ENCODE peak calls at places on chromosomes 2 and 18, in seven cellular contexts. One of them, this sample, is unnamed.
A peak's percentile ranks its signal among the peaks of the same experiment; 100 is the strongest.

GRCh38 chr2:238846503-238847431 is 1.1 kb upstream of the TWIST2 start:
- DNase-seq in AG10803: peak; percentile 49
- DNase-seq in H9: peak; percentile 55
- DNase-seq in coronary artery: no peak
- DNase-seq in GM06990: no peak
- DNase-seq in fibroblast of the aortic adventitia: peak; percentile 53
- DNase-seq in HFF-Myc: no peak
- DNase-seq in this sample: no peak

GRCh38 chr2:98463551-98463971 is 18.9 kb downstream of the INPP4A start:
- DNase-seq in fibroblast of the aortic adventitia: no peak
- DNase-seq in H9: peak; percentile 68
- DNase-seq in HFF-Myc: no peak
- DNase-seq in coronary artery: peak; percentile 64
- DNase-seq in AG10803: no peak
- DNase-seq in GM06990: no peak
- DNase-seq in this sample: no peak

GRCh38 chr2:157830696-157831570 is 45.2 kb downstream of the ACVR1 start:
- DNase-seq in coronary artery: no peak
- DNase-seq in H9: no peak
- DNase-seq in fibroblast of the aortic adventitia: peak; percentile 95
- DNase-seq in AG10803: peak; percentile 90
- DNase-seq in GM06990: no peak
- DNase-seq in HFF-Myc: peak; percentile 59
- DNase-seq in this sample: peak; percentile 96

GRCh38 chr2:120978359-120979050 is 242.8 kb downstream of the GLI2 start:
- DNase-seq in fibroblast of the aortic adventitia: no peak
- DNase-seq in GM06990: no peak
- DNase-seq in HFF-Myc: no peak
- DNase-seq in coronary artery: no peak
- DNase-seq in H9: no peak
- DNase-seq in AG10803: no peak
- DNase-seq in this sample: no peak

GRCh38 chr18:27583021-27583420 is 397.9 kb upstream of the CHST9 start:
- DNase-seq in HFF-Myc: no peak
- DNase-seq in fibroblast of the aortic adventitia: no peak
- DNase-seq in coronary artery: no peak
- DNase-seq in AG10803: no peak
- DNase-seq in H9: no peak
- DNase-seq in GM06990: no peak
- DNase-seq in this sample: peak; percentile 51

GRCh38 chr2:38440655-38441054 is 63.6 kb upstream of the ATL2 start:
- DNase-seq in coronary artery: no peak
- DNase-seq in HFF-Myc: no peak
- DNase-seq in H9: no peak
- DNase-seq in AG10803: no peak
- DNase-seq in fibroblast of the aortic adventitia: no peak
- DNase-seq in GM06990: no peak
- DNase-seq in this sample: no peak

GRCh38 chr2:2075866-2076265 is 255.2 kb downstream of the MYT1L start:
- DNase-seq in fibroblast of the aortic adventitia: no peak
- DNase-seq in GM06990: no peak
- DNase-seq in coronary artery: no peak
- DNase-seq in HFF-Myc: no peak
- DNase-seq in H9: no peak
- DNase-seq in AG10803: no peak
- DNase-seq in this sample: no peak

GRCh38 chr2:240995041-240995960 is 3.1 kb upstream of the SNED1 start:
- DNase-seq in fibroblast of the aortic adventitia: no peak
- DNase-seq in HFF-Myc: no peak
- DNase-seq in AG10803: no peak
- DNase-seq in GM06990: no peak
- DNase-seq in coronary artery: no peak
- DNase-seq in H9: no peak
- DNase-seq in this sample: no peak

GRCh38 chr2:238505892-238506280 is 79.2 kb downstream of the ASB1 start:
- DNase-seq in AG10803: no peak
- DNase-seq in H9: no peak
- DNase-seq in fibroblast of the aortic adventitia: no peak
- DNase-seq in GM06990: no peak
- DNase-seq in coronary artery: no peak
- DNase-seq in HFF-Myc: no peak
- DNase-seq in this sample: no peak

DNA sequence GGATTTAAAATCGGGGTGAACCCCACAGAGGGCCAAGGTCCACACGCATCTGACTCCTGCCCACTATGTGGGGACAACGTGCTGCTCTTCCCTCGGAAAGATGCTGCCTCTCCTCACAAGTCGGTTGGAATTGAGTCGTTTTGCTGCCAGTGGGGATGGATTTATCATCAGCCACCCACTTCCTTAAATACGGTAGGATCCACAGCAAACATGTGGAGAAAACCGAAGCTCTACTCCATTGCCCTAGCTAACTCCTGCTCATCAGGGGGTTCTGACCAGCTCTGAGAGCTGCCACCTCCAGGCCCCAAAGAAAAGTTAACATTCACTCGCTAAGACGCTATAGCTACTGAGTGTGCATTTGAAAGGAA is 80.9 kb downstream of the CHRNA1 start:
- DNase-seq in fibroblast of the aortic adventitia: peak; percentile 61
- DNase-seq in coronary artery: no peak
- DNase-seq in AG10803: peak; percentile 67
- DNase-seq in GM06990: no peak
- DNase-seq in H9: peak; percentile 39
- DNase-seq in HFF-Myc: no peak
- DNase-seq in this sample: peak; percentile 18
- TF ChIP-seq CTCF in fibroblast of the aortic adventitia: peak; percentile 20
- TF ChIP-seq CTCF in coronary artery: no peak
- TF ChIP-seq CTCF in AG10803: peak; percentile 53
- TF ChIP-seq CTCF in GM06990: peak; percentile 21
- TF ChIP-seq CTCF in H9: peak; percentile 23
- TF ChIP-seq CTCF in HFF-Myc: no peak
- TF ChIP-seq CTCF in this sample: no peak

GRCh38 chr18:3804336-3804735 is 354.4 kb downstream of the TGIF1 start:
- DNase-seq in HFF-Myc: no peak
- DNase-seq in H9: no peak
- DNase-seq in GM06990: no peak
- DNase-seq in coronary artery: no peak
- DNase-seq in fibroblast of the aortic adventitia: no peak
- DNase-seq in AG10803: no peak
- DNase-seq in this sample: no peak
- TF ChIP-seq CTCF in HFF-Myc: no peak
- TF ChIP-seq CTCF in H9: no peak
- TF ChIP-seq CTCF in GM06990: no peak
- TF ChIP-seq CTCF in coronary artery: no peak
- TF ChIP-seq CTCF in fibroblast of the aortic adventitia: no peak
- TF ChIP-seq CTCF in AG10803: no peak
- TF ChIP-seq CTCF in this sample: no peak

GRCh38 chr2:48790407-48791170 is 35.1 kb upstream of the LHCGR start:
- DNase-seq in H9: no peak
- DNase-seq in AG10803: no peak
- DNase-seq in HFF-Myc: no peak
- DNase-seq in coronary artery: no peak
- DNase-seq in GM06990: no peak
- DNase-seq in fibroblast of the aortic adventitia: no peak
- DNase-seq in this sample: no peak

GRCh38 chr2:48793671-48794070 is 38.1 kb upstream of the LHCGR start:
- DNase-seq in fibroblast of the aortic adventitia: no peak
- DNase-seq in AG10803: no peak
- DNase-seq in HFF-Myc: no peak
- DNase-seq in coronary artery: no peak
- DNase-seq in GM06990: no peak
- DNase-seq in H9: no peak
- DNase-seq in this sample: no peak

GRCh38 chr2:48795065-48795464 is 39.5 kb upstream of the LHCGR start:
- DNase-seq in coronary artery: no peak
- DNase-seq in AG10803: no peak
- DNase-seq in H9: no peak
- DNase-seq in fibroblast of the aortic adventitia: no peak
- DNase-seq in GM06990: no peak
- DNase-seq in HFF-Myc: no peak
- DNase-seq in this sample: no peak

GRCh38 chr2:48787580-48787979 is 32.1 kb upstream of the LHCGR start:
- DNase-seq in H9: no peak
- DNase-seq in GM06990: no peak
- DNase-seq in HFF-Myc: no peak
- DNase-seq in coronary artery: no peak
- DNase-seq in AG10803: no peak
- DNase-seq in fibroblast of the aortic adventitia: no peak
- DNase-seq in this sample: no peak

DNA sequence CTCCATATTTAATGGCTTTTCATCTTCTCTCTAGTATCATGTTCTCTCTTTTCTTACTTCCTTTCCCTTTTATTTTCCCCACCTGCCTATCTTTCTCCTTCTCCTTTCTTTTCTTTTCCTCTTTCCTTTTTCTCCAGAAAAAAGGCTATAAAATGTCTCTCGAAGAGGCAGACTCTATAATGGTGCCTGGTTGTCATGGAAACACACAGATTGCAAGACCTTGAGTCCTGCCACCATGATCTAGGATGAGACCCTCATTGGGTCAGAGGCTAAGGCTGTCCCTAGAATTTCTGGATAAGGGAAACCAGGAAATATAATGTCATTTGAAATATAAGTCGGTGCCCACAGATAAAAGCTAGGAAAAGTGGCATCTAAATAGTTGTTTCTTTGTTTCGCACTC is 36.5 kb upstream of the LHCGR start:
- DNase-seq in fibroblast of the aortic adventitia: no peak
- DNase-seq in HFF-Myc: no peak
- DNase-seq in coronary artery: no peak
- DNase-seq in H9: no peak
- DNase-seq in AG10803: no peak
- DNase-seq in GM06990: no peak
- DNase-seq in this sample: no peak
- TF ChIP-seq CTCF in fibroblast of the aortic adventitia: no peak
- TF ChIP-seq CTCF in HFF-Myc: no peak
- TF ChIP-seq CTCF in coronary artery: no peak
- TF ChIP-seq CTCF in H9: no peak
- TF ChIP-seq CTCF in AG10803: no peak
- TF ChIP-seq CTCF in GM06990: no peak
- TF ChIP-seq CTCF in this sample: no peak

GRCh38 chr2:127185093-127185492 is 35.0 kb downstream of the CYP27C1 start:
- DNase-seq in fibroblast of the aortic adventitia: no peak
- DNase-seq in coronary artery: peak; percentile 45
- DNase-seq in AG10803: no peak
- DNase-seq in H9: no peak
- DNase-seq in GM06990: no peak
- DNase-seq in HFF-Myc: no peak
- DNase-seq in this sample: no peak
- TF ChIP-seq CTCF in fibroblast of the aortic adventitia: no peak
- TF ChIP-seq CTCF in coronary artery: no peak
- TF ChIP-seq CTCF in AG10803: no peak
- TF ChIP-seq CTCF in H9: no peak
- TF ChIP-seq CTCF in GM06990: peak; percentile 2
- TF ChIP-seq CTCF in HFF-Myc: no peak
- TF ChIP-seq CTCF in this sample: no peak

GRCh38 chr2:9767656-9768281 is 75.5 kb upstream of the TAF1B start:
- DNase-seq in GM06990: no peak
- DNase-seq in coronary artery: no peak
- DNase-seq in HFF-Myc: no peak
- DNase-seq in AG10803: no peak
- DNase-seq in H9: no peak
- DNase-seq in fibroblast of the aortic adventitia: no peak
- DNase-seq in this sample: no peak

GRCh38 chr2:9768388-9768787 is 74.9 kb upstream of the TAF1B start:
- DNase-seq in AG10803: no peak
- DNase-seq in fibroblast of the aortic adventitia: no peak
- DNase-seq in coronary artery: no peak
- DNase-seq in GM06990: no peak
- DNase-seq in HFF-Myc: no peak
- DNase-seq in H9: peak; percentile 92
- DNase-seq in this sample: no peak

GRCh38 chr2:9763356-9764152 is 79.7 kb upstream of the TAF1B start:
- DNase-seq in AG10803: peak; percentile 17
- DNase-seq in coronary artery: no peak
- DNase-seq in GM06990: no peak
- DNase-seq in fibroblast of the aortic adventitia: no peak
- DNase-seq in H9: no peak
- DNase-seq in HFF-Myc: no peak
- DNase-seq in this sample: no peak

GRCh38 chr2:9764153-9764778 is 79.0 kb upstream of the TAF1B start:
- DNase-seq in H9: no peak
- DNase-seq in fibroblast of the aortic adventitia: no peak
- DNase-seq in GM06990: no peak
- DNase-seq in coronary artery: no peak
- DNase-seq in HFF-Myc: no peak
- DNase-seq in AG10803: no peak
- DNase-seq in this sample: no peak

DNA sequence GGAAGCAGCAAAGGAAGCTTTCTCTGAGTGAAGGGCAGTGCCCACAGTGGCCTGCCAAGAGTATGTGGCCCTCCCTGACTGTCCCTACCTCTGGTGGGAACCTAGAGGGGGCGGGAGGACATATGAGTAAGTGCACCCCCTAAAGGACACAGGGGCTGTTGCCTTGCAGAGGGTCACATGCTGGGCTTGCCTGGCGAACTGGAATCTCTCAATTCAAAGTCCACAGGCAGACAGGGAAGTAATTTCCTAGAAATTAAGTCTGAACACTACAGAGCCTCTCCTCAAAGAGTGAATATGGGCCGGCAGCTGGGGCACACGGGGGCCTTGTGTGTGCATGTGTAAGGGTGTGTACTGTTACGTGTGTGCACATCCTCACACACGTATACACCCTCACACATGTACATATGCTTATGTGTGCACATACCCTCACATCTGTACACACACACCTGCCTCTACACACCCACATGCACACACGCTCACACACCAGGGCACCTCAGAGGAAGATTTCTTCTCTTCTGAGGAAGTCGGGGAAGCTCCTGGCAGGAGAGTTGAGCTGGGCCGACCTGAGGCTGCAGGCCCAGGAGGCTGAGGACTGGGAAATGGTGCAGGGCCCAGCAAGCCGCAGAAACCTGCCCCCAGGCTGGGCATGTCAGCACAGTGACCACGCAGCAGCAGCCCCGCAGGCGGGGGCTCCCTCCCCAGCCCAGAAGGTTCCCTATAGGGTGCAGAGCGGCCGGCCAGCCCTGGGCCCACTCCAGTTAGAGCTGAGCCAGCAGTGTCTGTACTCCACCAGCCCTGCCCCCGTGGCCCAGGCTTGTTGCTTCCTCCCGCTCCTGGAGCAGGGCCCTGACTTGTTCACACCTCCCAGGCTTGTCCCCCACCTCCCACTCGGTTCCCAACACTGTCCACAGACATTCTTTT is 77.4 kb upstream of the TAF1B start:
- DNase-seq in HFF-Myc: no peak
- DNase-seq in fibroblast of the aortic adventitia: no peak
- DNase-seq in GM06990: no peak
- DNase-seq in H9: peak; percentile 42
- DNase-seq in AG10803: no peak
- DNase-seq in coronary artery: no peak
- DNase-seq in this sample: no peak
- TF ChIP-seq CTCF in HFF-Myc: no peak
- TF ChIP-seq CTCF in fibroblast of the aortic adventitia: no peak
- TF ChIP-seq CTCF in GM06990: no peak
- TF ChIP-seq CTCF in H9: peak; percentile 46
- TF ChIP-seq CTCF in AG10803: no peak
- TF ChIP-seq CTCF in coronary artery: no peak
- TF ChIP-seq CTCF in this sample: no peak